ENCODE peak calls at places on chromosomes 1 and 21, in six cellular contexts. I is amygdala, X is GM03348, Y is mucosa of descending colon, M is Calu3, G is NCI-H510A. N is an unnamed sample.

GRCh38 chr1:199743227-199743626 is 284.3 kb upstream of the NR5A2 start:
- DNase-seq in G (no peak), M (no peak), X (peak), Y (no peak), I (no peak), N (no peak)

GRCh38 chr1:9184749-9185148 is 49.8 kb upstream of the H6PD start:
- DNase-seq in M (no peak), X (no peak), I (no peak), G (no peak), Y (no peak), N (no peak)

GRCh38 chr1:29266912-29267311 is 30.6 kb downstream of the PTPRU start:
- DNase-seq in M (no peak), I (no peak), Y (no peak), X (no peak), G (no peak), N (no peak)

GRCh38 chr1:207407655-207408256 is 46.4 kb upstream of the CR2 start:
- DNase-seq in Y (no peak), G (no peak), M (no peak), I (no peak), X (peak), N (no peak)

GRCh38 chr21:34726627-34727337 is 58.0 kb downstream of the CLIC6 start:
- DNase-seq in Y (no peak), M (no peak), G (no peak), X (no peak), I (no peak), N (no peak)

GRCh38 chr1:178311164-178311563 is 185.6 kb downstream of the CLEC20A start:
- DNase-seq in I (no peak), M (no peak), X (peak), G (no peak), Y (no peak), N (no peak)

GRCh38 chr1:94017155-94017829 is 103.7 kb downstream of the ABCA4 start:
- DNase-seq in I (no peak), G (no peak), Y (no peak), M (no peak), X (no peak), N (no peak)

GRCh38 chr1:156513189-156513588 is 12.6 kb upstream of the MEF2D start:
- DNase-seq in M (no peak), G (no peak), X (no peak), Y (no peak), I (no peak), N (no peak)

GRCh38 chr1:206471993-206472392 is 1.7 kb downstream of the IKBKE start:
- DNase-seq in I (no peak), Y (no peak), G (no peak), M (no peak), X (no peak), N (no peak)

GRCh38 chr21:31641416-31641922 is 18.0 kb upstream of the SOD1 start:
- DNase-seq in M (no peak), I (no peak), G (no peak), X (no peak), Y (no peak), N (no peak)

GRCh38 chr1:211738709-211739301 is 63.4 kb upstream of the NEK2 start:
- DNase-seq in M (no peak), G (no peak), Y (no peak), X (no peak), I (no peak), N (no peak)

GRCh38 chr21:45836268-45836655 is 145.3 kb upstream of the COL6A1 start:
- DNase-seq in M (no peak), X (no peak), I (no peak), Y (no peak), G (no peak), N (no peak)

GRCh38 chr21:38487906-38488639 is 10.2 kb downstream of the ERG start:
- DNase-seq in G (peak), M (no peak), I (no peak), X (no peak), Y (no peak), N (no peak)

GRCh38 chr1:147273409-147274307 is 31.2 kb downstream of the CHD1L start:
- DNase-seq in Y (no peak), X (peak), M (peak), G (peak), I (no peak), N (peak)

GRCh38 chr1:48940946-48941732 is 164.4 kb upstream of the BEND5 start:
- DNase-seq in X (no peak), M (no peak), G (no peak), I (no peak), Y (no peak), N (no peak)

GRCh38 chr1:216606047-216606637 is 117.1 kb downstream of the ESRRG start:
- DNase-seq in M (no peak), Y (no peak), X (no peak), G (no peak), I (no peak), N (no peak)

GRCh38 chr1:6674796-6675195 is 26.8 kb downstream of the DNAJC11 start:
- DNase-seq in I (no peak), G (no peak), X (no peak), M (no peak), Y (no peak), N (no peak)

GRCh38 chr1:36947384-36947783 is 86.9 kb downstream of the GRIK3 start:
- DNase-seq in Y (no peak), G (peak), I (no peak), M (no peak), X (no peak), N (no peak)

GRCh38 chr1:85087659-85088407 is 39.5 kb upstream of the MCOLN3 start:
- DNase-seq in M (no peak), Y (no peak), X (no peak), I (no peak), G (no peak), N (no peak)

GRCh38 chr1:170660281-170660713 is 3.6 kb upstream of the PRRX1 start:
- DNase-seq in X (no peak), G (no peak), Y (no peak), M (no peak), I (no peak), N (no peak)

GRCh38 chr1:114435088-114435715 is 75.8 kb downstream of the TRIM33 start:
- DNase-seq in M (no peak), G (no peak), Y (no peak), I (no peak), X (no peak), N (no peak)

GRCh38 chr1:119712342-119713038 is 756 bp downstream of the PHGDH start:
- DNase-seq in M (peak), G (peak), I (peak), X (peak), Y (peak), N (peak)

GRCh38 chr1:23442751-23443150 is 18.2 kb upstream of the TCEA3 start:
- DNase-seq in I (no peak), Y (no peak), G (no peak), X (no peak), M (no peak), N (no peak)

GRCh38 chr1:236222616-236223015 is 59.1 kb downstream of the ERO1B start:
- DNase-seq in Y (no peak), X (no peak), I (no peak), G (no peak), M (no peak), N (no peak)

GRCh38 chr1:76835203-76835602 is 32.1 kb upstream of the ST6GALNAC5 start:
- DNase-seq in X (peak), Y (no peak), G (no peak), M (no peak), I (no peak), N (no peak)

GRCh38 chr1:76677775-76678405 is 189.4 kb upstream of the ST6GALNAC5 start:
- DNase-seq in Y (no peak), M (no peak), I (no peak), G (no peak), X (no peak), N (no peak)

GRCh38 chr1:240312872-240313271 is 221.2 kb downstream of the FMN2 start:
- DNase-seq in I (no peak), X (peak), G (no peak), M (no peak), Y (no peak), N (no peak)

GRCh38 chr1:41528726-41529605 is 44.5 kb upstream of the EDN2 start:
- DNase-seq in X (no peak), G (no peak), M (no peak), I (no peak), Y (peak), N (no peak)

GRCh38 chr1:75720820-75721219 is 3.7 kb upstream of the ACADM start:
- DNase-seq in G (no peak), M (no peak), X (no peak), Y (no peak), I (no peak), N (no peak)

GRCh38 chr1:66168467-66168887 is 365.5 kb upstream of the SGIP1 start:
- DNase-seq in Y (no peak), G (no peak), M (no peak), X (peak), I (no peak), N (no peak)

GRCh38 chr1:18940303-18941020 is 16.0 kb downstream of the IFFO2 start:
- DNase-seq in M (no peak), X (no peak), G (no peak), Y (no peak), I (no peak), N (no peak)

GRCh38 chr1:107963601-107964396 is 1.2 kb downstream of the VAV3 start:
- DNase-seq in I (no peak), X (peak), Y (peak), G (no peak), M (no peak), N (peak)

GRCh38 chr1:226223157-226223785 is at the start of gene MIXL1:
- DNase-seq in M (peak), I (no peak), Y (no peak), X (peak), G (no peak), N (no peak)

GRCh38 chr1:199522338-199522737 is 505.2 kb upstream of the NR5A2 start:
- DNase-seq in I (no peak), X (no peak), Y (no peak), M (no peak), G (no peak), N (no peak)

GRCh38 chr21:42676799-42677198 is 23.4 kb downstream of the PDE9A start:
- DNase-seq in G (no peak), I (no peak), Y (no peak), X (no peak), M (no peak), N (no peak)

GRCh38 chr21:33643658-33644311 is 1.5 kb downstream of the ITSN1 start:
- DNase-seq in G (no peak), I (no peak), X (peak), Y (no peak), M (no peak), N (no peak)

N was measured in prostate gland.